ENCODE peak calls at places on chromosome 4, in ten cellular contexts. One of them, this sample, is unnamed.

GRCh38 chr4:154908168-154908567 is 127.1 kb downstream of the RBM46 start:
- DNase-seq in activated T-cell treated with anti-CD3 and anti-CD28 coated beads, Interleukin-2, amount 50 U/mL, for 72 hours: no peak
- DNase-seq in pons: no peak
- DNase-seq in CD4-positive, alpha-beta T cell: no peak
- DNase-seq in activated naive CD8-positive, alpha-beta T cell treated with anti-CD3 and anti-CD28 coated beads for 36 hours: no peak
- DNase-seq in mucosa of gallbladder: no peak
- DNase-seq in H7: no peak
- DNase-seq in endothelial cell: no peak
- DNase-seq in stimulated activated CD4-positive, alpha-beta T cell treated with anti-CD3 and anti-CD28 coated beads, Interleukin-1b, Interleukin-23, amount 100 ng/mL, for 48 hours: no peak
- DNase-seq in AG08396: no peak
- DNase-seq in this sample: no peak

GRCh38 chr4:99845708-99846469 is 29.3 kb downstream of the DAPP1 start:
- DNase-seq in pons: no peak
- DNase-seq in CD4-positive, alpha-beta T cell: no peak
- DNase-seq in AG08396: no peak
- DNase-seq in activated T-cell treated with anti-CD3 and anti-CD28 coated beads, Interleukin-2, amount 50 U/mL, for 72 hours: no peak
- DNase-seq in mucosa of gallbladder: no peak
- DNase-seq in activated naive CD8-positive, alpha-beta T cell treated with anti-CD3 and anti-CD28 coated beads for 36 hours: no peak
- DNase-seq in H7: no peak
- DNase-seq in stimulated activated CD4-positive, alpha-beta T cell treated with anti-CD3 and anti-CD28 coated beads, Interleukin-1b, Interleukin-23, amount 100 ng/mL, for 48 hours: peak; percentile 16
- DNase-seq in endothelial cell: no peak
- DNase-seq in this sample: no peak

GRCh38 chr4:5967783-5968182 is 50.4 kb downstream of the C4orf50 start:
- DNase-seq in pons: no peak
- DNase-seq in AG08396: no peak
- DNase-seq in CD4-positive, alpha-beta T cell: no peak
- DNase-seq in activated T-cell treated with anti-CD3 and anti-CD28 coated beads, Interleukin-2, amount 50 U/mL, for 72 hours: no peak
- DNase-seq in endothelial cell: no peak
- DNase-seq in H7: peak; percentile 51
- DNase-seq in mucosa of gallbladder: no peak
- DNase-seq in stimulated activated CD4-positive, alpha-beta T cell treated with anti-CD3 and anti-CD28 coated beads, Interleukin-1b, Interleukin-23, amount 100 ng/mL, for 48 hours: no peak
- DNase-seq in activated naive CD8-positive, alpha-beta T cell treated with anti-CD3 and anti-CD28 coated beads for 36 hours: no peak
- DNase-seq in this sample: no peak

GRCh38 chr4:163107754-163108153 is 58.9 kb downstream of the NAF1 start:
- DNase-seq in H7: no peak
- DNase-seq in stimulated activated CD4-positive, alpha-beta T cell treated with anti-CD3 and anti-CD28 coated beads, Interleukin-1b, Interleukin-23, amount 100 ng/mL, for 48 hours: no peak
- DNase-seq in endothelial cell: no peak
- DNase-seq in AG08396: peak; percentile 3
- DNase-seq in CD4-positive, alpha-beta T cell: no peak
- DNase-seq in activated T-cell treated with anti-CD3 and anti-CD28 coated beads, Interleukin-2, amount 50 U/mL, for 72 hours: no peak
- DNase-seq in pons: no peak
- DNase-seq in mucosa of gallbladder: no peak
- DNase-seq in activated naive CD8-positive, alpha-beta T cell treated with anti-CD3 and anti-CD28 coated beads for 36 hours: no peak
- DNase-seq in this sample: no peak

GRCh38 chr4:116070283-116070682 is 956.9 kb upstream of the NDST4 start:
- DNase-seq in stimulated activated CD4-positive, alpha-beta T cell treated with anti-CD3 and anti-CD28 coated beads, Interleukin-1b, Interleukin-23, amount 100 ng/mL, for 48 hours: no peak
- DNase-seq in AG08396: no peak
- DNase-seq in mucosa of gallbladder: no peak
- DNase-seq in activated naive CD8-positive, alpha-beta T cell treated with anti-CD3 and anti-CD28 coated beads for 36 hours: no peak
- DNase-seq in activated T-cell treated with anti-CD3 and anti-CD28 coated beads, Interleukin-2, amount 50 U/mL, for 72 hours: no peak
- DNase-seq in H7: no peak
- DNase-seq in pons: no peak
- DNase-seq in endothelial cell: no peak
- DNase-seq in CD4-positive, alpha-beta T cell: no peak
- DNase-seq in this sample: no peak

GRCh38 chr4:187389420-187389819 is 606.2 kb upstream of the ZFP42 start:
- DNase-seq in endothelial cell: no peak
- DNase-seq in stimulated activated CD4-positive, alpha-beta T cell treated with anti-CD3 and anti-CD28 coated beads, Interleukin-1b, Interleukin-23, amount 100 ng/mL, for 48 hours: no peak
- DNase-seq in activated T-cell treated with anti-CD3 and anti-CD28 coated beads, Interleukin-2, amount 50 U/mL, for 72 hours: no peak
- DNase-seq in AG08396: no peak
- DNase-seq in H7: no peak
- DNase-seq in CD4-positive, alpha-beta T cell: no peak
- DNase-seq in activated naive CD8-positive, alpha-beta T cell treated with anti-CD3 and anti-CD28 coated beads for 36 hours: no peak
- DNase-seq in mucosa of gallbladder: no peak
- DNase-seq in pons: no peak
- DNase-seq in this sample: no peak

GRCh38 chr4:80268081-80268823 is 1.8 kb downstream of the FGF5 start:
- DNase-seq in mucosa of gallbladder: no peak
- DNase-seq in activated T-cell treated with anti-CD3 and anti-CD28 coated beads, Interleukin-2, amount 50 U/mL, for 72 hours: no peak
- DNase-seq in endothelial cell: no peak
- DNase-seq in activated naive CD8-positive, alpha-beta T cell treated with anti-CD3 and anti-CD28 coated beads for 36 hours: no peak
- DNase-seq in CD4-positive, alpha-beta T cell: no peak
- DNase-seq in AG08396: peak; percentile 38
- DNase-seq in pons: no peak
- DNase-seq in stimulated activated CD4-positive, alpha-beta T cell treated with anti-CD3 and anti-CD28 coated beads, Interleukin-1b, Interleukin-23, amount 100 ng/mL, for 48 hours: no peak
- DNase-seq in H7: peak; percentile 60
- DNase-seq in this sample: no peak

GRCh38 chr4:107130157-107130556 is 94.0 kb upstream of the DKK2 start:
- DNase-seq in AG08396: no peak
- DNase-seq in mucosa of gallbladder: no peak
- DNase-seq in activated naive CD8-positive, alpha-beta T cell treated with anti-CD3 and anti-CD28 coated beads for 36 hours: no peak
- DNase-seq in CD4-positive, alpha-beta T cell: no peak
- DNase-seq in activated T-cell treated with anti-CD3 and anti-CD28 coated beads, Interleukin-2, amount 50 U/mL, for 72 hours: no peak
- DNase-seq in endothelial cell: no peak
- DNase-seq in stimulated activated CD4-positive, alpha-beta T cell treated with anti-CD3 and anti-CD28 coated beads, Interleukin-1b, Interleukin-23, amount 100 ng/mL, for 48 hours: no peak
- DNase-seq in pons: no peak
- DNase-seq in H7: no peak
- DNase-seq in this sample: no peak

GRCh38 chr4:113636438-113636818 is 125.1 kb downstream of the CAMK2D start:
- DNase-seq in H7: no peak
- DNase-seq in CD4-positive, alpha-beta T cell: peak; percentile 17
- DNase-seq in endothelial cell: no peak
- DNase-seq in pons: no peak
- DNase-seq in mucosa of gallbladder: no peak
- DNase-seq in activated T-cell treated with anti-CD3 and anti-CD28 coated beads, Interleukin-2, amount 50 U/mL, for 72 hours: no peak
- DNase-seq in activated naive CD8-positive, alpha-beta T cell treated with anti-CD3 and anti-CD28 coated beads for 36 hours: no peak
- DNase-seq in AG08396: no peak
- DNase-seq in stimulated activated CD4-positive, alpha-beta T cell treated with anti-CD3 and anti-CD28 coated beads, Interleukin-1b, Interleukin-23, amount 100 ng/mL, for 48 hours: no peak
- DNase-seq in this sample: no peak

GRCh38 chr4:4869731-4870483 is 10.4 kb downstream of the MSX1 start:
- DNase-seq in endothelial cell: no peak
- DNase-seq in H7: peak; percentile 84
- DNase-seq in AG08396: peak; percentile 33
- DNase-seq in CD4-positive, alpha-beta T cell: no peak
- DNase-seq in activated T-cell treated with anti-CD3 and anti-CD28 coated beads, Interleukin-2, amount 50 U/mL, for 72 hours: no peak
- DNase-seq in pons: no peak
- DNase-seq in mucosa of gallbladder: no peak
- DNase-seq in stimulated activated CD4-positive, alpha-beta T cell treated with anti-CD3 and anti-CD28 coated beads, Interleukin-1b, Interleukin-23, amount 100 ng/mL, for 48 hours: no peak
- DNase-seq in activated naive CD8-positive, alpha-beta T cell treated with anti-CD3 and anti-CD28 coated beads for 36 hours: no peak
- DNase-seq in this sample: peak; percentile 83

GRCh38 chr4:33013280-33013679 is 2293.1 kb downstream of the PCDH7 start:
- DNase-seq in pons: no peak
- DNase-seq in activated naive CD8-positive, alpha-beta T cell treated with anti-CD3 and anti-CD28 coated beads for 36 hours: no peak
- DNase-seq in stimulated activated CD4-positive, alpha-beta T cell treated with anti-CD3 and anti-CD28 coated beads, Interleukin-1b, Interleukin-23, amount 100 ng/mL, for 48 hours: no peak
- DNase-seq in CD4-positive, alpha-beta T cell: no peak
- DNase-seq in endothelial cell: no peak
- DNase-seq in H7: no peak
- DNase-seq in activated T-cell treated with anti-CD3 and anti-CD28 coated beads, Interleukin-2, amount 50 U/mL, for 72 hours: no peak
- DNase-seq in AG08396: no peak
- DNase-seq in mucosa of gallbladder: no peak
- DNase-seq in this sample: no peak

GRCh38 chr4:148770848-148771247 is 328.6 kb upstream of the NR3C2 start:
- DNase-seq in endothelial cell: no peak
- DNase-seq in activated naive CD8-positive, alpha-beta T cell treated with anti-CD3 and anti-CD28 coated beads for 36 hours: no peak
- DNase-seq in H7: no peak
- DNase-seq in stimulated activated CD4-positive, alpha-beta T cell treated with anti-CD3 and anti-CD28 coated beads, Interleukin-1b, Interleukin-23, amount 100 ng/mL, for 48 hours: no peak
- DNase-seq in activated T-cell treated with anti-CD3 and anti-CD28 coated beads, Interleukin-2, amount 50 U/mL, for 72 hours: no peak
- DNase-seq in CD4-positive, alpha-beta T cell: no peak
- DNase-seq in mucosa of gallbladder: no peak
- DNase-seq in pons: no peak
- DNase-seq in AG08396: no peak
- DNase-seq in this sample: no peak

GRCh38 chr4:74671074-74671698 is 123.1 kb downstream of the BTC start:
- DNase-seq in activated naive CD8-positive, alpha-beta T cell treated with anti-CD3 and anti-CD28 coated beads for 36 hours: peak; percentile 33
- DNase-seq in CD4-positive, alpha-beta T cell: peak; percentile 54
- DNase-seq in mucosa of gallbladder: peak; percentile 58
- DNase-seq in stimulated activated CD4-positive, alpha-beta T cell treated with anti-CD3 and anti-CD28 coated beads, Interleukin-1b, Interleukin-23, amount 100 ng/mL, for 48 hours: peak; percentile 33
- DNase-seq in endothelial cell: peak; percentile 61
- DNase-seq in AG08396: peak; percentile 42
- DNase-seq in H7: peak; percentile 33
- DNase-seq in pons: peak; percentile 38
- DNase-seq in activated T-cell treated with anti-CD3 and anti-CD28 coated beads, Interleukin-2, amount 50 U/mL, for 72 hours: peak; percentile 43
- DNase-seq in this sample: peak; percentile 26

GRCh38 chr4:75490155-75490554 is 24.0 kb downstream of the RCHY1 start:
- DNase-seq in activated T-cell treated with anti-CD3 and anti-CD28 coated beads, Interleukin-2, amount 50 U/mL, for 72 hours: no peak
- DNase-seq in activated naive CD8-positive, alpha-beta T cell treated with anti-CD3 and anti-CD28 coated beads for 36 hours: no peak
- DNase-seq in endothelial cell: no peak
- DNase-seq in pons: peak; percentile 34
- DNase-seq in H7: no peak
- DNase-seq in stimulated activated CD4-positive, alpha-beta T cell treated with anti-CD3 and anti-CD28 coated beads, Interleukin-1b, Interleukin-23, amount 100 ng/mL, for 48 hours: no peak
- DNase-seq in AG08396: no peak
- DNase-seq in CD4-positive, alpha-beta T cell: no peak
- DNase-seq in mucosa of gallbladder: no peak
- DNase-seq in this sample: no peak

GRCh38 chr4:155679343-155679742 is 12.7 kb downstream of the GUCY1A1 start:
- DNase-seq in activated T-cell treated with anti-CD3 and anti-CD28 coated beads, Interleukin-2, amount 50 U/mL, for 72 hours: no peak
- DNase-seq in CD4-positive, alpha-beta T cell: no peak
- DNase-seq in AG08396: peak; percentile 41
- DNase-seq in stimulated activated CD4-positive, alpha-beta T cell treated with anti-CD3 and anti-CD28 coated beads, Interleukin-1b, Interleukin-23, amount 100 ng/mL, for 48 hours: no peak
- DNase-seq in H7: no peak
- DNase-seq in mucosa of gallbladder: peak; percentile 49
- DNase-seq in pons: no peak
- DNase-seq in activated naive CD8-positive, alpha-beta T cell treated with anti-CD3 and anti-CD28 coated beads for 36 hours: no peak
- DNase-seq in endothelial cell: no peak
- DNase-seq in this sample: no peak

GRCh38 chr4:67160409-67160808 is 384.9 kb downstream of the CENPC start:
- DNase-seq in CD4-positive, alpha-beta T cell: no peak
- DNase-seq in AG08396: no peak
- DNase-seq in activated naive CD8-positive, alpha-beta T cell treated with anti-CD3 and anti-CD28 coated beads for 36 hours: no peak
- DNase-seq in stimulated activated CD4-positive, alpha-beta T cell treated with anti-CD3 and anti-CD28 coated beads, Interleukin-1b, Interleukin-23, amount 100 ng/mL, for 48 hours: no peak
- DNase-seq in pons: no peak
- DNase-seq in activated T-cell treated with anti-CD3 and anti-CD28 coated beads, Interleukin-2, amount 50 U/mL, for 72 hours: no peak
- DNase-seq in mucosa of gallbladder: no peak
- DNase-seq in H7: no peak
- DNase-seq in endothelial cell: no peak
- DNase-seq in this sample: no peak

GRCh38 chr4:24488399-24489164 is 95.8 kb downstream of the DHX15 start:
- DNase-seq in activated naive CD8-positive, alpha-beta T cell treated with anti-CD3 and anti-CD28 coated beads for 36 hours: peak; percentile 53
- DNase-seq in stimulated activated CD4-positive, alpha-beta T cell treated with anti-CD3 and anti-CD28 coated beads, Interleukin-1b, Interleukin-23, amount 100 ng/mL, for 48 hours: peak; percentile 64
- DNase-seq in activated T-cell treated with anti-CD3 and anti-CD28 coated beads, Interleukin-2, amount 50 U/mL, for 72 hours: peak; percentile 77
- DNase-seq in CD4-positive, alpha-beta T cell: peak; percentile 37
- DNase-seq in pons: peak; percentile 60
- DNase-seq in H7: peak; percentile 89
- DNase-seq in mucosa of gallbladder: peak; percentile 82
- DNase-seq in endothelial cell: peak; percentile 87
- DNase-seq in AG08396: peak; percentile 84
- DNase-seq in this sample: peak; percentile 89

GRCh38 chr4:41339812-41340809 is 83.4 kb downstream of the UCHL1 start:
- DNase-seq in endothelial cell: peak; percentile 46
- DNase-seq in pons: peak; percentile 96
- DNase-seq in activated naive CD8-positive, alpha-beta T cell treated with anti-CD3 and anti-CD28 coated beads for 36 hours: no peak
- DNase-seq in CD4-positive, alpha-beta T cell: no peak
- DNase-seq in AG08396: peak; percentile 36
- DNase-seq in stimulated activated CD4-positive, alpha-beta T cell treated with anti-CD3 and anti-CD28 coated beads, Interleukin-1b, Interleukin-23, amount 100 ng/mL, for 48 hours: no peak
- DNase-seq in H7: peak; percentile 49
- DNase-seq in activated T-cell treated with anti-CD3 and anti-CD28 coated beads, Interleukin-2, amount 50 U/mL, for 72 hours: no peak
- DNase-seq in mucosa of gallbladder: no peak
- DNase-seq in this sample: peak; percentile 60

GRCh38 chr4:89137695-89138094 is 26.4 kb downstream of the TIGD2 start:
- DNase-seq in H7: no peak
- DNase-seq in activated naive CD8-positive, alpha-beta T cell treated with anti-CD3 and anti-CD28 coated beads for 36 hours: no peak
- DNase-seq in AG08396: no peak
- DNase-seq in CD4-positive, alpha-beta T cell: no peak
- DNase-seq in stimulated activated CD4-positive, alpha-beta T cell treated with anti-CD3 and anti-CD28 coated beads, Interleukin-1b, Interleukin-23, amount 100 ng/mL, for 48 hours: no peak
- DNase-seq in pons: no peak
- DNase-seq in mucosa of gallbladder: no peak
- DNase-seq in endothelial cell: no peak
- DNase-seq in activated T-cell treated with anti-CD3 and anti-CD28 coated beads, Interleukin-2, amount 50 U/mL, for 72 hours: no peak
- DNase-seq in this sample: peak; percentile 47

GRCh38 chr4:156959298-156959702 is 12.3 kb downstream of the PDGFC start:
- DNase-seq in stimulated activated CD4-positive, alpha-beta T cell treated with anti-CD3 and anti-CD28 coated beads, Interleukin-1b, Interleukin-23, amount 100 ng/mL, for 48 hours: no peak
- DNase-seq in endothelial cell: no peak
- DNase-seq in activated naive CD8-positive, alpha-beta T cell treated with anti-CD3 and anti-CD28 coated beads for 36 hours: no peak
- DNase-seq in activated T-cell treated with anti-CD3 and anti-CD28 coated beads, Interleukin-2, amount 50 U/mL, for 72 hours: no peak
- DNase-seq in CD4-positive, alpha-beta T cell: no peak
- DNase-seq in mucosa of gallbladder: no peak
- DNase-seq in AG08396: no peak
- DNase-seq in pons: no peak
- DNase-seq in H7: no peak
- DNase-seq in this sample: no peak

GRCh38 chr4:125838924-125839323 is 524.2 kb downstream of the FAT4 start:
- DNase-seq in activated naive CD8-positive, alpha-beta T cell treated with anti-CD3 and anti-CD28 coated beads for 36 hours: no peak
- DNase-seq in H7: no peak
- DNase-seq in mucosa of gallbladder: no peak
- DNase-seq in AG08396: no peak
- DNase-seq in activated T-cell treated with anti-CD3 and anti-CD28 coated beads, Interleukin-2, amount 50 U/mL, for 72 hours: no peak
- DNase-seq in stimulated activated CD4-positive, alpha-beta T cell treated with anti-CD3 and anti-CD28 coated beads, Interleukin-1b, Interleukin-23, amount 100 ng/mL, for 48 hours: no peak
- DNase-seq in endothelial cell: no peak
- DNase-seq in pons: peak; percentile 25
- DNase-seq in CD4-positive, alpha-beta T cell: no peak
- DNase-seq in this sample: no peak

GRCh38 chr4:42603865-42604264 is 53.0 kb downstream of the ATP8A1 start:
- DNase-seq in CD4-positive, alpha-beta T cell: no peak
- DNase-seq in activated naive CD8-positive, alpha-beta T cell treated with anti-CD3 and anti-CD28 coated beads for 36 hours: no peak
- DNase-seq in AG08396: no peak
- DNase-seq in activated T-cell treated with anti-CD3 and anti-CD28 coated beads, Interleukin-2, amount 50 U/mL, for 72 hours: no peak
- DNase-seq in pons: no peak
- DNase-seq in stimulated activated CD4-positive, alpha-beta T cell treated with anti-CD3 and anti-CD28 coated beads, Interleukin-1b, Interleukin-23, amount 100 ng/mL, for 48 hours: no peak
- DNase-seq in endothelial cell: no peak
- DNase-seq in H7: no peak
- DNase-seq in mucosa of gallbladder: no peak
- DNase-seq in this sample: no peak

GRCh38 chr4:39166177-39166576 is 16.2 kb upstream of the WDR19 start:
- DNase-seq in activated T-cell treated with anti-CD3 and anti-CD28 coated beads, Interleukin-2, amount 50 U/mL, for 72 hours: no peak
- DNase-seq in AG08396: no peak
- DNase-seq in CD4-positive, alpha-beta T cell: no peak
- DNase-seq in H7: no peak
- DNase-seq in stimulated activated CD4-positive, alpha-beta T cell treated with anti-CD3 and anti-CD28 coated beads, Interleukin-1b, Interleukin-23, amount 100 ng/mL, for 48 hours: no peak
- DNase-seq in pons: no peak
- DNase-seq in activated naive CD8-positive, alpha-beta T cell treated with anti-CD3 and anti-CD28 coated beads for 36 hours: no peak
- DNase-seq in endothelial cell: no peak
- DNase-seq in mucosa of gallbladder: no peak
- DNase-seq in this sample: no peak

GRCh38 chr4:212438-213174 is 88.3 kb downstream of the ZNF718 start:
- DNase-seq in activated T-cell treated with anti-CD3 and anti-CD28 coated beads, Interleukin-2, amount 50 U/mL, for 72 hours: no peak
- DNase-seq in AG08396: peak; percentile 91
- DNase-seq in CD4-positive, alpha-beta T cell: no peak
- DNase-seq in stimulated activated CD4-positive, alpha-beta T cell treated with anti-CD3 and anti-CD28 coated beads, Interleukin-1b, Interleukin-23, amount 100 ng/mL, for 48 hours: no peak
- DNase-seq in activated naive CD8-positive, alpha-beta T cell treated with anti-CD3 and anti-CD28 coated beads for 36 hours: peak; percentile 8
- DNase-seq in H7: peak; percentile 79
- DNase-seq in pons: peak; percentile 70
- DNase-seq in mucosa of gallbladder: peak; percentile 63
- DNase-seq in endothelial cell: peak; percentile 82
- DNase-seq in this sample: peak; percentile 93

GRCh38 chr4:152862608-152863007 is 73.5 kb upstream of the FHDC1 start:
- DNase-seq in mucosa of gallbladder: no peak
- DNase-seq in AG08396: no peak
- DNase-seq in activated T-cell treated with anti-CD3 and anti-CD28 coated beads, Interleukin-2, amount 50 U/mL, for 72 hours: no peak
- DNase-seq in stimulated activated CD4-positive, alpha-beta T cell treated with anti-CD3 and anti-CD28 coated beads, Interleukin-1b, Interleukin-23, amount 100 ng/mL, for 48 hours: no peak
- DNase-seq in CD4-positive, alpha-beta T cell: no peak
- DNase-seq in H7: no peak
- DNase-seq in pons: no peak
- DNase-seq in activated naive CD8-positive, alpha-beta T cell treated with anti-CD3 and anti-CD28 coated beads for 36 hours: no peak
- DNase-seq in endothelial cell: no peak
- DNase-seq in this sample: no peak

GRCh38 chr4:16573181-16573580 is 325.3 kb downstream of the LDB2 start:
- DNase-seq in endothelial cell: no peak
- DNase-seq in activated naive CD8-positive, alpha-beta T cell treated with anti-CD3 and anti-CD28 coated beads for 36 hours: no peak
- DNase-seq in AG08396: peak; percentile 15
- DNase-seq in mucosa of gallbladder: peak; percentile 51
- DNase-seq in activated T-cell treated with anti-CD3 and anti-CD28 coated beads, Interleukin-2, amount 50 U/mL, for 72 hours: no peak
- DNase-seq in CD4-positive, alpha-beta T cell: no peak
- DNase-seq in H7: no peak
- DNase-seq in pons: no peak
- DNase-seq in stimulated activated CD4-positive, alpha-beta T cell treated with anti-CD3 and anti-CD28 coated beads, Interleukin-1b, Interleukin-23, amount 100 ng/mL, for 48 hours: no peak
- DNase-seq in this sample: no peak

GRCh38 chr4:82335043-82335442 is 38.7 kb downstream of the HNRNPD start:
- DNase-seq in activated T-cell treated with anti-CD3 and anti-CD28 coated beads, Interleukin-2, amount 50 U/mL, for 72 hours: no peak
- DNase-seq in mucosa of gallbladder: no peak
- DNase-seq in AG08396: no peak
- DNase-seq in H7: no peak
- DNase-seq in activated naive CD8-positive, alpha-beta T cell treated with anti-CD3 and anti-CD28 coated beads for 36 hours: no peak
- DNase-seq in CD4-positive, alpha-beta T cell: no peak
- DNase-seq in endothelial cell: no peak
- DNase-seq in stimulated activated CD4-positive, alpha-beta T cell treated with anti-CD3 and anti-CD28 coated beads, Interleukin-1b, Interleukin-23, amount 100 ng/mL, for 48 hours: no peak
- DNase-seq in pons: no peak
- DNase-seq in this sample: no peak

GRCh38 chr4:98150092-98150761 is 7.0 kb upstream of the STPG2 start:
- DNase-seq in activated T-cell treated with anti-CD3 and anti-CD28 coated beads, Interleukin-2, amount 50 U/mL, for 72 hours: no peak
- DNase-seq in H7: no peak
- DNase-seq in AG08396: no peak
- DNase-seq in pons: no peak
- DNase-seq in stimulated activated CD4-positive, alpha-beta T cell treated with anti-CD3 and anti-CD28 coated beads, Interleukin-1b, Interleukin-23, amount 100 ng/mL, for 48 hours: no peak
- DNase-seq in mucosa of gallbladder: no peak
- DNase-seq in endothelial cell: no peak
- DNase-seq in activated naive CD8-positive, alpha-beta T cell treated with anti-CD3 and anti-CD28 coated beads for 36 hours: no peak
- DNase-seq in CD4-positive, alpha-beta T cell: no peak
- DNase-seq in this sample: no peak